ENCODE peak calls at places on chromosomes 13 and 19, in eight cellular contexts. K, P, Y, V, M, G, W and Q are unnamed samples.

GRCh38 chr19:11355160-11356073 is at the start of gene PLPPR2:
- DNase-seq in W (peak; percentile 95), K (peak; percentile 89), Y (peak; percentile 76), V (peak; percentile 84), P (peak; percentile 98), G (peak; percentile 91), M (peak; percentile 94), Q (peak; percentile 94)

GRCh38 chr19:13872695-13873389 is 4.1 kb upstream of the NANOS3 start:
- DNase-seq in W (peak; percentile 42), P (peak; percentile 57), K (no peak), M (no peak), V (peak; percentile 47), G (peak; percentile 46), Y (no peak), Q (no peak)

GRCh38 chr13:95926231-95926630 is 127.0 kb downstream of the UGGT2 start:
- DNase-seq in P (no peak), K (peak; percentile 9), M (no peak), V (no peak), G (no peak), Y (no peak), W (no peak), Q (no peak)

GRCh38 chr13:113846639-113847318 is 17.1 kb downstream of the GAS6 start:
- DNase-seq in G (no peak), Y (no peak), P (peak; percentile 31), W (no peak), M (peak; percentile 55), K (no peak), V (no peak), Q (no peak)

GRCh38 chr19:18589380-18590272 is 1.0 kb downstream of the REX1BD start:
- DNase-seq in K (peak; percentile 68), Y (peak; percentile 72), W (peak; percentile 71), G (peak; percentile 62), M (peak; percentile 86), P (peak; percentile 78), V (peak; percentile 82), Q (peak; percentile 75)

GRCh38 chr13:98214008-98214643 is 37.1 kb upstream of the RNF113B start:
- DNase-seq in P (no peak), G (peak; percentile 9), Y (no peak), V (no peak), W (peak; percentile 23), K (peak; percentile 65), M (no peak), Q (no peak)

GRCh38 chr13:24842533-24843278 is 78.7 kb downstream of the RNF17 start:
- DNase-seq in Y (peak; percentile 43), V (no peak), W (no peak), G (no peak), P (no peak), M (no peak), K (no peak), Q (peak; percentile 71)

GRCh38 chr13:52809310-52809769 is 39.1 kb downstream of the PCDH8 start:
- DNase-seq in P (peak; percentile 43), Y (peak; percentile 84), W (peak; percentile 42), M (peak; percentile 58), V (peak; percentile 73), K (peak; percentile 59), G (peak; percentile 73), Q (peak; percentile 92)

GRCh38 chr13:44049546-44049945 is 169.8 kb downstream of the LACC1 start:
- DNase-seq in P (no peak), M (no peak), K (no peak), W (no peak), V (no peak), G (no peak), Y (no peak), Q (no peak)

GRCh38 chr13:36681894-36682624 is 8.2 kb downstream of the SERTM1 start:
- DNase-seq in M (no peak), G (no peak), Y (no peak), V (no peak), P (no peak), W (no peak), K (no peak), Q (no peak)

GRCh38 chr19:54191671-54192453 is 754 bp downstream of the TSEN34 start:
- DNase-seq in K (peak; percentile 66), G (no peak), W (no peak), V (peak; percentile 52), Y (no peak), M (peak; percentile 71), P (no peak), Q (no peak)

GRCh38 chr13:91726666-91727065 is 328.2 kb downstream of the GPC5 start:
- DNase-seq in Y (no peak), M (no peak), G (no peak), P (no peak), W (no peak), V (no peak), K (no peak), Q (no peak)

GRCh38 chr13:39956036-39956435 is 300.6 kb downstream of the COG6 start:
- DNase-seq in V (no peak), M (no peak), G (no peak), W (no peak), K (no peak), Y (peak; percentile 15), P (no peak), Q (no peak)

GRCh38 chr13:89465366-89465765 is 1794.2 kb downstream of the SLITRK5 start:
- DNase-seq in M (no peak), P (no peak), W (no peak), G (no peak), K (peak; percentile 91), Y (peak; percentile 96), V (no peak), Q (peak; percentile 49)

GRCh38 chr19:6427131-6427530 is 2.5 kb upstream of the KHSRP start:
- DNase-seq in W (no peak), K (no peak), V (no peak), M (no peak), P (no peak), Y (no peak), G (no peak), Q (no peak)

GRCh38 chr13:109869312-109870237 is 83.2 kb upstream of the IRS2 start:
- DNase-seq in P (peak; percentile 93), K (peak; percentile 62), V (peak; percentile 87), M (peak; percentile 75), W (peak; percentile 81), G (no peak), Y (peak; percentile 34), Q (no peak)

GRCh38 chr13:41505209-41505835 is 48.0 kb downstream of the RGCC start:
- DNase-seq in P (no peak), Y (peak; percentile 80), G (no peak), V (no peak), W (no peak), K (peak; percentile 91), M (no peak), Q (no peak)

GRCh38 chr13:105806335-105806920 is 729.0 kb downstream of the EFNB2 start:
- DNase-seq in P (no peak), V (no peak), M (no peak), W (no peak), Y (no peak), G (no peak), K (peak; percentile 54), Q (peak; percentile 11)

GRCh38 chr19:31256601-31256990 is 92.6 kb downstream of the TSHZ3 start:
- DNase-seq in P (no peak), Y (no peak), V (no peak), M (no peak), K (no peak), G (no peak), W (no peak), Q (no peak)

GRCh38 chr19:3942790-3943409 is 10.0 kb downstream of the NMRK2 start:
- DNase-seq in P (no peak), G (no peak), M (no peak), V (peak; percentile 26), Y (no peak), K (no peak), W (no peak), Q (peak; percentile 14)

GRCh38 chr13:111513766-111514611 is 193.5 kb downstream of the TEX29 start:
- DNase-seq in V (no peak), P (no peak), K (no peak), Y (no peak), W (no peak), M (peak; percentile 35), G (no peak), Q (no peak)

GRCh38 chr13:20136781-20137703 is 23.8 kb downstream of the GJA3 start:
- DNase-seq in K (peak; percentile 21), M (no peak), P (peak; percentile 75), V (peak; percentile 67), G (peak; percentile 36), W (peak; percentile 29), Y (peak; percentile 14), Q (no peak)
- TF ChIP-seq CTCF in K (peak; percentile 63), M (no peak), P (no peak), V (peak; percentile 56), G (peak; percentile 60), W (peak; percentile 18), Y (peak; percentile 52), Q (no peak)

GRCh38 chr13:74795526-74795925 is 661.3 kb upstream of the KLF12 start:
- DNase-seq in G (no peak), V (no peak), K (no peak), Y (peak; percentile 9), M (no peak), W (no peak), P (no peak), Q (no peak)

GRCh38 chr13:74794147-74794546 is 659.9 kb upstream of the KLF12 start:
- DNase-seq in M (no peak), G (no peak), W (no peak), Y (no peak), K (no peak), V (no peak), P (no peak), Q (no peak)

GRCh38 chr13:74794582-74794981 is 660.4 kb upstream of the KLF12 start:
- DNase-seq in Y (no peak), V (no peak), P (no peak), W (no peak), K (peak; percentile 44), M (no peak), G (no peak), Q (no peak)

GRCh38 chr13:74796126-74796643 is 662.0 kb upstream of the KLF12 start:
- DNase-seq in Y (no peak), M (no peak), P (no peak), V (no peak), K (no peak), G (no peak), W (no peak), Q (no peak)
- TF ChIP-seq CTCF in Y (no peak), M (no peak), P (no peak), V (no peak), K (no peak), G (no peak), W (no peak), Q (no peak)

GRCh38 chr19:46412034-46412982 is 1.1 kb downstream of the CCDC8 start:
- DNase-seq in M (no peak), G (no peak), P (peak; percentile 48), Y (no peak), K (no peak), W (no peak), V (no peak), Q (no peak)
- TF ChIP-seq CTCF in M (no peak), G (no peak), P (no peak), Y (peak; percentile 15), K (no peak), W (no peak), V (no peak), Q (no peak)

DNA sequence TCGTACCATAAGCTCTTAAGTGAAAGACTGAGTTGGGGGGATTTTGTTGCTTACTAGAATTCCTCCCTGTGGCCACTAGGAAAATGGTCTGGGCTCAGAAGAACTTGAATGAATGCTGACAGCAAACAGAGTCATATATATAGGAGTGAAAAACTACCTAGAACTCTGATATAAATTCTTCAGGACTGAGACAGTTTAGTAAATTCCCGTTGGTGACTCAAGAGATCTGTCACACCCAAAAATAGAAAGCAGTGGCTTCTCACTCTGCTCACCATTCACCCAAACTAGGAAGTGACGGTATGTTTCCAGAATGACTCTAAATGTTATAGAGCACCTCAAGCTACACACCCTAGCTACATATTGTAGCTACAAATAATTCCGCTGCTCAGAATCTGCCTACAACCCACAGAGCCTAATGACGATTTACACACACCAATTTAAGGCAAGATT is 116.2 kb downstream of the TBC1D4 start:
- DNase-seq in M (no peak), W (no peak), Y (peak; percentile 94), P (no peak), K (peak; percentile 72), V (peak; percentile 21), G (no peak), Q (peak; percentile 69)
- TF ChIP-seq CTCF in M (no peak), W (no peak), Y (peak; percentile 27), P (no peak), K (peak; percentile 28), V (no peak), G (no peak), Q (peak; percentile 9)